ENCODE peak calls at places on chromosome 20, in eight cellular contexts. One of them, this sample, is unnamed.

GRCh38 chr20:63657937-63658748 is at the start of gene RTEL1:
- DNase-seq in fibroblast of lung: peak
- DNase-seq in CD4-positive, alpha-beta memory T cell: peak
- DNase-seq in ureter: peak
- DNase-seq in spleen: peak
- DNase-seq in stimulated activated effector memory CD8-positive, alpha-beta T cell treated with anti-CD3 and anti-CD28 coated beads, Interleukin-12 subunit alpha, Interleukin-12 subunit beta, amount 100 ng/mL, for 72 hours: peak
- DNase-seq in stimulated activated CD4-positive, alpha-beta T cell treated with anti-CD3 and anti-CD28 coated beads, Interleukin-1b, Interleukin-23, amount 100 ng/mL, for 24 hours: peak
- DNase-seq in HL-60: peak
- DNase-seq in this sample: peak

GRCh38 chr20:48025061-48025515 is 239.8 kb upstream of the SULF2 start:
- DNase-seq in stimulated activated CD4-positive, alpha-beta T cell treated with anti-CD3 and anti-CD28 coated beads, Interleukin-1b, Interleukin-23, amount 100 ng/mL, for 24 hours: no peak
- DNase-seq in spleen: no peak
- DNase-seq in CD4-positive, alpha-beta memory T cell: no peak
- DNase-seq in stimulated activated effector memory CD8-positive, alpha-beta T cell treated with anti-CD3 and anti-CD28 coated beads, Interleukin-12 subunit alpha, Interleukin-12 subunit beta, amount 100 ng/mL, for 72 hours: no peak
- DNase-seq in ureter: no peak
- DNase-seq in HL-60: no peak
- DNase-seq in fibroblast of lung: peak
- DNase-seq in this sample: peak

GRCh38 chr20:3203315-3204123 is 963 bp downstream of the DDRGK1 start:
- DNase-seq in HL-60: peak
- DNase-seq in CD4-positive, alpha-beta memory T cell: peak
- DNase-seq in spleen: peak
- DNase-seq in ureter: no peak
- DNase-seq in stimulated activated CD4-positive, alpha-beta T cell treated with anti-CD3 and anti-CD28 coated beads, Interleukin-1b, Interleukin-23, amount 100 ng/mL, for 24 hours: no peak
- DNase-seq in fibroblast of lung: peak
- DNase-seq in stimulated activated effector memory CD8-positive, alpha-beta T cell treated with anti-CD3 and anti-CD28 coated beads, Interleukin-12 subunit alpha, Interleukin-12 subunit beta, amount 100 ng/mL, for 72 hours: peak
- DNase-seq in this sample: no peak

GRCh38 chr20:31569163-31570020 is 35.7 kb upstream of the ID1 start:
- DNase-seq in ureter: peak
- DNase-seq in HL-60: no peak
- DNase-seq in CD4-positive, alpha-beta memory T cell: peak
- DNase-seq in spleen: peak
- DNase-seq in fibroblast of lung: peak
- DNase-seq in stimulated activated effector memory CD8-positive, alpha-beta T cell treated with anti-CD3 and anti-CD28 coated beads, Interleukin-12 subunit alpha, Interleukin-12 subunit beta, amount 100 ng/mL, for 72 hours: peak
- DNase-seq in stimulated activated CD4-positive, alpha-beta T cell treated with anti-CD3 and anti-CD28 coated beads, Interleukin-1b, Interleukin-23, amount 100 ng/mL, for 24 hours: peak
- DNase-seq in this sample: no peak

GRCh38 chr20:47360489-47361267 is 4.2 kb upstream of the ZMYND8 start:
- DNase-seq in HL-60: no peak
- DNase-seq in fibroblast of lung: peak
- DNase-seq in ureter: peak
- DNase-seq in stimulated activated effector memory CD8-positive, alpha-beta T cell treated with anti-CD3 and anti-CD28 coated beads, Interleukin-12 subunit alpha, Interleukin-12 subunit beta, amount 100 ng/mL, for 72 hours: no peak
- DNase-seq in CD4-positive, alpha-beta memory T cell: no peak
- DNase-seq in spleen: peak
- DNase-seq in stimulated activated CD4-positive, alpha-beta T cell treated with anti-CD3 and anti-CD28 coated beads, Interleukin-1b, Interleukin-23, amount 100 ng/mL, for 24 hours: no peak
- DNase-seq in this sample: peak

GRCh38 chr20:18853946-18854646 is 40.5 kb downstream of the SCP2D1 start:
- DNase-seq in spleen: no peak
- DNase-seq in fibroblast of lung: no peak
- DNase-seq in ureter: no peak
- DNase-seq in stimulated activated CD4-positive, alpha-beta T cell treated with anti-CD3 and anti-CD28 coated beads, Interleukin-1b, Interleukin-23, amount 100 ng/mL, for 24 hours: no peak
- DNase-seq in stimulated activated effector memory CD8-positive, alpha-beta T cell treated with anti-CD3 and anti-CD28 coated beads, Interleukin-12 subunit alpha, Interleukin-12 subunit beta, amount 100 ng/mL, for 72 hours: no peak
- DNase-seq in CD4-positive, alpha-beta memory T cell: no peak
- DNase-seq in HL-60: no peak
- DNase-seq in this sample: no peak

GRCh38 chr20:62055106-62055861 is 10.4 kb downstream of the TAF4 start:
- DNase-seq in ureter: no peak
- DNase-seq in HL-60: no peak
- DNase-seq in stimulated activated CD4-positive, alpha-beta T cell treated with anti-CD3 and anti-CD28 coated beads, Interleukin-1b, Interleukin-23, amount 100 ng/mL, for 24 hours: no peak
- DNase-seq in fibroblast of lung: no peak
- DNase-seq in stimulated activated effector memory CD8-positive, alpha-beta T cell treated with anti-CD3 and anti-CD28 coated beads, Interleukin-12 subunit alpha, Interleukin-12 subunit beta, amount 100 ng/mL, for 72 hours: no peak
- DNase-seq in spleen: peak
- DNase-seq in CD4-positive, alpha-beta memory T cell: no peak
- DNase-seq in this sample: peak

GRCh38 chr20:60454491-60454890 is 496.3 kb downstream of the CDH26 start:
- DNase-seq in stimulated activated effector memory CD8-positive, alpha-beta T cell treated with anti-CD3 and anti-CD28 coated beads, Interleukin-12 subunit alpha, Interleukin-12 subunit beta, amount 100 ng/mL, for 72 hours: no peak
- DNase-seq in CD4-positive, alpha-beta memory T cell: no peak
- DNase-seq in spleen: no peak
- DNase-seq in fibroblast of lung: no peak
- DNase-seq in ureter: no peak
- DNase-seq in stimulated activated CD4-positive, alpha-beta T cell treated with anti-CD3 and anti-CD28 coated beads, Interleukin-1b, Interleukin-23, amount 100 ng/mL, for 24 hours: no peak
- DNase-seq in HL-60: no peak
- DNase-seq in this sample: no peak

GRCh38 chr20:23397961-23398360 is 23.3 kb downstream of the NAPB start:
- DNase-seq in ureter: no peak
- DNase-seq in CD4-positive, alpha-beta memory T cell: no peak
- DNase-seq in spleen: no peak
- DNase-seq in fibroblast of lung: peak
- DNase-seq in stimulated activated CD4-positive, alpha-beta T cell treated with anti-CD3 and anti-CD28 coated beads, Interleukin-1b, Interleukin-23, amount 100 ng/mL, for 24 hours: no peak
- DNase-seq in HL-60: no peak
- DNase-seq in stimulated activated effector memory CD8-positive, alpha-beta T cell treated with anti-CD3 and anti-CD28 coated beads, Interleukin-12 subunit alpha, Interleukin-12 subunit beta, amount 100 ng/mL, for 72 hours: no peak
- DNase-seq in this sample: no peak

GRCh38 chr20:39052676-39053075 is 90.5 kb downstream of the DHX35 start:
- DNase-seq in ureter: no peak
- DNase-seq in spleen: no peak
- DNase-seq in HL-60: no peak
- DNase-seq in stimulated activated effector memory CD8-positive, alpha-beta T cell treated with anti-CD3 and anti-CD28 coated beads, Interleukin-12 subunit alpha, Interleukin-12 subunit beta, amount 100 ng/mL, for 72 hours: no peak
- DNase-seq in stimulated activated CD4-positive, alpha-beta T cell treated with anti-CD3 and anti-CD28 coated beads, Interleukin-1b, Interleukin-23, amount 100 ng/mL, for 24 hours: no peak
- DNase-seq in CD4-positive, alpha-beta memory T cell: no peak
- DNase-seq in fibroblast of lung: no peak
- DNase-seq in this sample: no peak

GRCh38 chr20:2116170-2116940 is 14.7 kb downstream of the STK35 start:
- DNase-seq in fibroblast of lung: no peak
- DNase-seq in spleen: peak
- DNase-seq in stimulated activated CD4-positive, alpha-beta T cell treated with anti-CD3 and anti-CD28 coated beads, Interleukin-1b, Interleukin-23, amount 100 ng/mL, for 24 hours: no peak
- DNase-seq in stimulated activated effector memory CD8-positive, alpha-beta T cell treated with anti-CD3 and anti-CD28 coated beads, Interleukin-12 subunit alpha, Interleukin-12 subunit beta, amount 100 ng/mL, for 72 hours: no peak
- DNase-seq in HL-60: no peak
- DNase-seq in CD4-positive, alpha-beta memory T cell: no peak
- DNase-seq in ureter: no peak
- DNase-seq in this sample: no peak

GRCh38 chr20:45345104-45345936 is 2.9 kb downstream of the SDC4 start:
- DNase-seq in CD4-positive, alpha-beta memory T cell: no peak
- DNase-seq in ureter: peak
- DNase-seq in fibroblast of lung: peak
- DNase-seq in spleen: no peak
- DNase-seq in HL-60: no peak
- DNase-seq in stimulated activated effector memory CD8-positive, alpha-beta T cell treated with anti-CD3 and anti-CD28 coated beads, Interleukin-12 subunit alpha, Interleukin-12 subunit beta, amount 100 ng/mL, for 72 hours: no peak
- DNase-seq in stimulated activated CD4-positive, alpha-beta T cell treated with anti-CD3 and anti-CD28 coated beads, Interleukin-1b, Interleukin-23, amount 100 ng/mL, for 24 hours: no peak
- DNase-seq in this sample: peak

GRCh38 chr20:55415567-55416142 is 589.7 kb downstream of the CBLN4 start:
- DNase-seq in CD4-positive, alpha-beta memory T cell: no peak
- DNase-seq in stimulated activated effector memory CD8-positive, alpha-beta T cell treated with anti-CD3 and anti-CD28 coated beads, Interleukin-12 subunit alpha, Interleukin-12 subunit beta, amount 100 ng/mL, for 72 hours: no peak
- DNase-seq in spleen: no peak
- DNase-seq in fibroblast of lung: peak
- DNase-seq in ureter: no peak
- DNase-seq in HL-60: no peak
- DNase-seq in stimulated activated CD4-positive, alpha-beta T cell treated with anti-CD3 and anti-CD28 coated beads, Interleukin-1b, Interleukin-23, amount 100 ng/mL, for 24 hours: no peak
- DNase-seq in this sample: no peak

GRCh38 chr20:46666818-46667515 is 15.7 kb upstream of the SLC13A3 start:
- DNase-seq in CD4-positive, alpha-beta memory T cell: no peak
- DNase-seq in ureter: no peak
- DNase-seq in spleen: no peak
- DNase-seq in fibroblast of lung: no peak
- DNase-seq in stimulated activated effector memory CD8-positive, alpha-beta T cell treated with anti-CD3 and anti-CD28 coated beads, Interleukin-12 subunit alpha, Interleukin-12 subunit beta, amount 100 ng/mL, for 72 hours: no peak
- DNase-seq in stimulated activated CD4-positive, alpha-beta T cell treated with anti-CD3 and anti-CD28 coated beads, Interleukin-1b, Interleukin-23, amount 100 ng/mL, for 24 hours: no peak
- DNase-seq in HL-60: no peak
- DNase-seq in this sample: no peak

GRCh38 chr20:53692465-53693067 is 98.9 kb upstream of the ZNF217 start:
- DNase-seq in ureter: no peak
- DNase-seq in CD4-positive, alpha-beta memory T cell: no peak
- DNase-seq in fibroblast of lung: peak
- DNase-seq in spleen: peak
- DNase-seq in stimulated activated effector memory CD8-positive, alpha-beta T cell treated with anti-CD3 and anti-CD28 coated beads, Interleukin-12 subunit alpha, Interleukin-12 subunit beta, amount 100 ng/mL, for 72 hours: no peak
- DNase-seq in stimulated activated CD4-positive, alpha-beta T cell treated with anti-CD3 and anti-CD28 coated beads, Interleukin-1b, Interleukin-23, amount 100 ng/mL, for 24 hours: no peak
- DNase-seq in HL-60: no peak
- DNase-seq in this sample: no peak

GRCh38 chr20:33811763-33812672 is 870 bp downstream of the CHMP4B start:
- DNase-seq in spleen: peak
- DNase-seq in stimulated activated CD4-positive, alpha-beta T cell treated with anti-CD3 and anti-CD28 coated beads, Interleukin-1b, Interleukin-23, amount 100 ng/mL, for 24 hours: peak
- DNase-seq in CD4-positive, alpha-beta memory T cell: peak
- DNase-seq in HL-60: peak
- DNase-seq in ureter: peak
- DNase-seq in fibroblast of lung: peak
- DNase-seq in stimulated activated effector memory CD8-positive, alpha-beta T cell treated with anti-CD3 and anti-CD28 coated beads, Interleukin-12 subunit alpha, Interleukin-12 subunit beta, amount 100 ng/mL, for 72 hours: peak
- DNase-seq in this sample: peak

GRCh38 chr20:58584881-58585752 is 66.0 kb upstream of the STX16 start:
- DNase-seq in stimulated activated CD4-positive, alpha-beta T cell treated with anti-CD3 and anti-CD28 coated beads, Interleukin-1b, Interleukin-23, amount 100 ng/mL, for 24 hours: no peak
- DNase-seq in fibroblast of lung: peak
- DNase-seq in stimulated activated effector memory CD8-positive, alpha-beta T cell treated with anti-CD3 and anti-CD28 coated beads, Interleukin-12 subunit alpha, Interleukin-12 subunit beta, amount 100 ng/mL, for 72 hours: no peak
- DNase-seq in HL-60: no peak
- DNase-seq in ureter: no peak
- DNase-seq in CD4-positive, alpha-beta memory T cell: no peak
- DNase-seq in spleen: no peak
- DNase-seq in this sample: peak

GRCh38 chr20:47453167-47453782 is 48.4 kb upstream of the NCOA3 start:
- DNase-seq in CD4-positive, alpha-beta memory T cell: no peak
- DNase-seq in stimulated activated effector memory CD8-positive, alpha-beta T cell treated with anti-CD3 and anti-CD28 coated beads, Interleukin-12 subunit alpha, Interleukin-12 subunit beta, amount 100 ng/mL, for 72 hours: peak
- DNase-seq in spleen: no peak
- DNase-seq in HL-60: no peak
- DNase-seq in stimulated activated CD4-positive, alpha-beta T cell treated with anti-CD3 and anti-CD28 coated beads, Interleukin-1b, Interleukin-23, amount 100 ng/mL, for 24 hours: peak
- DNase-seq in ureter: no peak
- DNase-seq in fibroblast of lung: peak
- DNase-seq in this sample: peak

GRCh38 chr20:21453676-21454075 is 56.4 kb upstream of the NKX2-4 start:
- DNase-seq in HL-60: no peak
- DNase-seq in spleen: no peak
- DNase-seq in stimulated activated CD4-positive, alpha-beta T cell treated with anti-CD3 and anti-CD28 coated beads, Interleukin-1b, Interleukin-23, amount 100 ng/mL, for 24 hours: no peak
- DNase-seq in CD4-positive, alpha-beta memory T cell: no peak
- DNase-seq in fibroblast of lung: no peak
- DNase-seq in ureter: no peak
- DNase-seq in stimulated activated effector memory CD8-positive, alpha-beta T cell treated with anti-CD3 and anti-CD28 coated beads, Interleukin-12 subunit alpha, Interleukin-12 subunit beta, amount 100 ng/mL, for 72 hours: no peak
- DNase-seq in this sample: no peak

GRCh38 chr20:10654630-10655029 is 19.2 kb downstream of the JAG1 start:
- DNase-seq in stimulated activated effector memory CD8-positive, alpha-beta T cell treated with anti-CD3 and anti-CD28 coated beads, Interleukin-12 subunit alpha, Interleukin-12 subunit beta, amount 100 ng/mL, for 72 hours: no peak
- DNase-seq in spleen: no peak
- DNase-seq in fibroblast of lung: no peak
- DNase-seq in ureter: peak
- DNase-seq in stimulated activated CD4-positive, alpha-beta T cell treated with anti-CD3 and anti-CD28 coated beads, Interleukin-1b, Interleukin-23, amount 100 ng/mL, for 24 hours: no peak
- DNase-seq in CD4-positive, alpha-beta memory T cell: no peak
- DNase-seq in HL-60: no peak
- DNase-seq in this sample: no peak

GRCh38 chr20:34990231-34990630 is 34.6 kb downstream of the MYH7B start:
- DNase-seq in fibroblast of lung: no peak
- DNase-seq in spleen: no peak
- DNase-seq in stimulated activated effector memory CD8-positive, alpha-beta T cell treated with anti-CD3 and anti-CD28 coated beads, Interleukin-12 subunit alpha, Interleukin-12 subunit beta, amount 100 ng/mL, for 72 hours: no peak
- DNase-seq in ureter: no peak
- DNase-seq in CD4-positive, alpha-beta memory T cell: no peak
- DNase-seq in stimulated activated CD4-positive, alpha-beta T cell treated with anti-CD3 and anti-CD28 coated beads, Interleukin-1b, Interleukin-23, amount 100 ng/mL, for 24 hours: no peak
- DNase-seq in HL-60: no peak
- DNase-seq in this sample: no peak

GRCh38 chr20:709421-709820 is 33.8 kb upstream of the SCRT2 start:
- DNase-seq in ureter: no peak
- DNase-seq in spleen: peak
- DNase-seq in HL-60: no peak
- DNase-seq in stimulated activated effector memory CD8-positive, alpha-beta T cell treated with anti-CD3 and anti-CD28 coated beads, Interleukin-12 subunit alpha, Interleukin-12 subunit beta, amount 100 ng/mL, for 72 hours: no peak
- DNase-seq in stimulated activated CD4-positive, alpha-beta T cell treated with anti-CD3 and anti-CD28 coated beads, Interleukin-1b, Interleukin-23, amount 100 ng/mL, for 24 hours: no peak
- DNase-seq in fibroblast of lung: no peak
- DNase-seq in CD4-positive, alpha-beta memory T cell: no peak
- DNase-seq in this sample: no peak

GRCh38 chr20:5061209-5061608 is 58.5 kb downstream of the PCNA start:
- DNase-seq in HL-60: no peak
- DNase-seq in CD4-positive, alpha-beta memory T cell: no peak
- DNase-seq in stimulated activated CD4-positive, alpha-beta T cell treated with anti-CD3 and anti-CD28 coated beads, Interleukin-1b, Interleukin-23, amount 100 ng/mL, for 24 hours: no peak
- DNase-seq in fibroblast of lung: peak
- DNase-seq in stimulated activated effector memory CD8-positive, alpha-beta T cell treated with anti-CD3 and anti-CD28 coated beads, Interleukin-12 subunit alpha, Interleukin-12 subunit beta, amount 100 ng/mL, for 72 hours: no peak
- DNase-seq in ureter: no peak
- DNase-seq in spleen: no peak
- DNase-seq in this sample: peak

GRCh38 chr20:18066421-18067333 is 9.0 kb upstream of the OVOL2 start:
- DNase-seq in stimulated activated CD4-positive, alpha-beta T cell treated with anti-CD3 and anti-CD28 coated beads, Interleukin-1b, Interleukin-23, amount 100 ng/mL, for 24 hours: no peak
- DNase-seq in fibroblast of lung: no peak
- DNase-seq in stimulated activated effector memory CD8-positive, alpha-beta T cell treated with anti-CD3 and anti-CD28 coated beads, Interleukin-12 subunit alpha, Interleukin-12 subunit beta, amount 100 ng/mL, for 72 hours: no peak
- DNase-seq in CD4-positive, alpha-beta memory T cell: no peak
- DNase-seq in HL-60: no peak
- DNase-seq in spleen: no peak
- DNase-seq in ureter: no peak
- DNase-seq in this sample: no peak